ENCODE peak calls at places on chromosomes 5 and 9, in five cellular contexts. M is CD4-positive, alpha-beta T cell; B is pancreas; N is MM.1S; X is right cardiac atrium. F is an unnamed sample. For H3K27me3, the result is how much of the 10 kb centered on the place peaks cover.

GRCh38 chr5:109177782-109178181 is 232.0 kb downstream of the PJA2 start:
- DNase-seq in M (no peak), B (no peak), N (no peak), X (no peak), F (no peak)

GRCh38 chr5:2888520-2889060 is 137.1 kb upstream of the IRX2 start:
- DNase-seq in M (no peak), B (no peak), N (no peak), X (no peak), F (no peak)

GRCh38 chr5:1476181-1476966 is 31.1 kb upstream of the SLC6A3 start:
- DNase-seq in M (no peak), B (no peak), N (no peak), X (no peak), F (no peak)

GRCh38 chr9:31790720-31791119 is 593.7 kb upstream of the ACO1 start:
- DNase-seq in M (no peak), B (no peak), N (no peak), X (no peak), F (no peak)

GRCh38 chr5:67246108-67246507 is 49.5 kb upstream of the CD180 start:
- DNase-seq in M (peak), B (no peak), N (peak), X (peak), F (no peak)

GRCh38 chr9:130290353-130291181 is 25.0 kb downstream of the HMCN2 start:
- DNase-seq in M (no peak), B (no peak), N (no peak), X (no peak), F (no peak)

GRCh38 chr9:96492993-96493531 is 43.1 kb downstream of the HABP4 start:
- DNase-seq in M (no peak), B (no peak), N (no peak), X (no peak), F (no peak)

GRCh38 chr5:37835400-37835973 is 4.4 kb downstream of the GDNF start:
- DNase-seq in M (no peak), B (no peak), N (no peak), X (no peak), F (no peak)

GRCh38 chr9:134065720-134066419 is 2.0 kb downstream of the BRD3 start:
- DNase-seq in M (peak), B (no peak), N (no peak), X (peak), F (no peak)

GRCh38 chr5:6525910-6526309 is 77.3 kb downstream of the UBE2QL1 start:
- DNase-seq in M (no peak), B (peak), N (peak), X (no peak), F (no peak)

GRCh38 chr9:120617637-120617979 is 37.6 kb upstream of the CDK5RAP2 start:
- DNase-seq in M (no peak), B (no peak), N (no peak), X (no peak), F (no peak)

GRCh38 chr9:90432951-90433350 is 209.7 kb downstream of the DIRAS2 start:
- DNase-seq in M (no peak), B (no peak), N (no peak), X (no peak), F (no peak)

GRCh38 chr9:3177921-3178320 is 334.0 kb upstream of the PUM3 start:
- DNase-seq in M (no peak), B (no peak), N (no peak), X (no peak), F (peak)

GRCh38 chr5:177421046-177421798 is 5.3 kb upstream of the GRK6 start:
- DNase-seq in M (no peak), B (no peak), N (no peak), X (peak), F (no peak)

GRCh38 chr5:140109050-140109817 is 4.7 kb upstream of the PURA start:
- DNase-seq in M (no peak), B (peak), N (no peak), X (no peak), F (no peak)

GRCh38 chr9:86500667-86501435 is 146.6 kb upstream of the TUT7 start:
- DNase-seq in M (no peak), B (no peak), N (no peak), X (no peak), F (peak)

GRCh38 chr5:118598311-118598710 is 390.0 kb downstream of the DTWD2 start:
- DNase-seq in M (no peak), B (no peak), N (no peak), X (no peak), F (no peak)

GRCh38 chr5:107869459-107870115 is 198.8 kb upstream of the EFNA5 start:
- DNase-seq in M (no peak), B (no peak), N (no peak), X (no peak), F (peak)

GRCh38 chr5:115168829-115169391 is 798 bp downstream of the TRIM36 start:
- DNase-seq in M (no peak), B (no peak), N (peak), X (peak), F (no peak)

GRCh38 chr5:16626696-16627264 is 10.0 kb upstream of the RETREG1 start:
- DNase-seq in M (no peak), B (no peak), N (peak), X (no peak), F (no peak)

GRCh38 chr9:133995012-133995896 is 3.1 kb upstream of the VAV2 start:
- DNase-seq in M (no peak), B (no peak), N (no peak), X (no peak), F (no peak)

GRCh38 chr9:14722391-14723035 is at the start of gene CER1:
- DNase-seq in M (no peak), B (no peak), N (no peak), X (no peak), F (no peak)

GRCh38 chr9:124973807-124974206 is 32.9 kb upstream of the GOLGA1 start:
- DNase-seq in M (no peak), B (no peak), N (no peak), X (no peak), F (no peak)

GRCh38 chr9:130780865-130781504 is 54.1 kb upstream of the ABL1 start:
- DNase-seq in M (no peak), B (no peak), N (no peak), X (peak), F (peak)

GRCh38 chr9:121636411-121636865 is 15.0 kb upstream of the DAB2IP start:
- DNase-seq in M (no peak), B (no peak), N (no peak), X (peak), F (peak)

GRCh38 chr5:107516452-107517184 is 154.1 kb downstream of the EFNA5 start:
- DNase-seq in M (no peak), B (no peak), N (no peak), X (no peak), F (peak)

GRCh38 chr5:163565492-163565891 is 60.1 kb downstream of the MAT2B start:
- DNase-seq in M (no peak), B (no peak), N (peak), X (no peak), F (no peak)

GRCh38 chr5:105506692-105507277 is 1944.2 kb upstream of the NUDT12 start:
- DNase-seq in M (no peak), B (no peak), N (peak), X (no peak), F (no peak)

GRCh38 chr5:14167211-14167845 is 24.2 kb downstream of the TRIO start:
- DNase-seq in M (no peak), B (no peak), N (no peak), X (no peak), F (no peak)

GRCh38 chr9:2495221-2496005 is 126.2 kb upstream of the VLDLR start:
- DNase-seq in M (no peak), B (no peak), N (no peak), X (no peak), F (no peak)

GRCh38 chr5:83474170-83474796 is 2.7 kb downstream of the VCAN start:
- DNase-seq in M (no peak), B (peak), N (peak), X (peak), F (peak)

GRCh38 chr9:133059623-133060022 is 2.2 kb upstream of the CEL start:
- DNase-seq in M (no peak), B (peak), N (no peak), X (no peak), F (no peak)

GRCh38 chr5:40736103-40736875 is 19.5 kb downstream of the TTC33 start:
- DNase-seq in M (no peak), B (no peak), N (peak), X (no peak), F (no peak)

DNA sequence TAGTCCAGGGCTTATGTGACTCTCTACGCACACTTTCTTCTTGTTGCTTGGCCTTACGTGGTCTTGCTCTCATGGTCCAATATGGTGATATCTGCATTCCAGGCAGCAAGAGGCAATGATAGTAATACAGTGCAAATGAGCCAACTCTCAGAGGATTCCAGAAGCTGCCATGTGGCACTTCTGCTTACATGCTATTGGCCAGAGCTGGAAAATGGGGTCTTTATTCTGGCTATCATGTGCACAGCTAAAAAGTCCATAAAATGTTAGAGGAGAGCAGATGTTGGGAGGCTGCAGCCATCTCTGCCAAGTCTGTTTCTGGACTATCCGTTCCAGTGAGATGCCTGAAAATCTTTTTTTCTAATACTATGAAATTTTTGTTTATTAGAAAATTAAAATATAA is 2.9 kb upstream of the SEPTIN8 start:
- DNase-seq in M (no peak), B (no peak), N (no peak), X (no peak), F (no peak)
- H3K27me3 ChIP-seq in M (under half), B (under half), N (under half), X (under half), F (under half)

DNA sequence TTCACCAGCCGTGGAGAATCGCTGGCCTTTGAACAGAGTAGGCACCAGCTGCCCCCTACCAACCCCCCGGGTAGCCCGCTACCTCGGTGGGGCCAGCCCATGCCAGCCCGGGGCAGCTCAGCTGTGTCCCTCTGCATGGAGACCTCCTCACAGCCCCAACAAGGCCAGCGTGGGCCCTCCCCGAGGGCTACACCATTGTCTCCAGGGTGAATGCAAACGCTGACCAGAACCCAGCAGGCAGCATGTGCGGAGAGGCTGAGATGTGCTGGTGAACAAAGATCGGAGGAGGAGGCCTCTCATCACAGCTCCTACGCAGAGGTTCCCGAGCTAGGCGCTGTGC is 51.9 kb downstream of the LMX1B start:
- DNase-seq in M (no peak), B (no peak), N (no peak), X (no peak), F (no peak)
- H3K27me3 ChIP-seq in M (half or more), B (under half), N (under half), X (under half), F (under half)

GRCh38 chr5:32339878-32340277 is 27.1 kb upstream of the MTMR12 start:
- DNase-seq in M (no peak), B (no peak), N (no peak), X (no peak), F (no peak)

GRCh38 chr5:32343058-32343672 is 30.4 kb upstream of the MTMR12 start:
- DNase-seq in M (no peak), B (no peak), N (no peak), X (no peak), F (no peak)

GRCh38 chr5:32339198-32339597 is 26.5 kb upstream of the MTMR12 start:
- DNase-seq in M (no peak), B (no peak), N (no peak), X (no peak), F (no peak)

GRCh38 chr5:32346869-32347268 is 34.1 kb upstream of the MTMR12 start:
- DNase-seq in M (no peak), B (no peak), N (no peak), X (no peak), F (no peak)

DNA sequence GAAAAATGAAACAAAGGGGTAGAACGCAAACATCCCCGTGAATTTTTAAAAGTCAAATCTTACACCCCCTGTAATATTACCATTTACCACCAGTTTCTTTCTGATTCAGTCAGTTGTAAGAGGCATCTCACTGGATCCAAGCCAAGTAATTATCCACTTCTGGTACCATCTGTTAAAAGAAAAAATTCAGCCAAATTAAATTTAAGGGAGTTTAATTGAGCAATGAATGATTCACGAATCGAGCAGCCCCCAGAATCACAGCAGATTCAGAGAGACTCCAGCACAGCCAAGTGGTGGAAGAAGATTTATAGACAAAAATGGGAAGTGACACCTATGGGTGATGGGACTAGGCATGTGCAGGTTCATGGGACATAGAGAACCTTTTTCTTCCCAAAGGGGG is 29.9 kb upstream of the MTMR12 start:
- DNase-seq in M (no peak), B (no peak), N (no peak), X (no peak), F (no peak)
- H3K27me3 ChIP-seq in M (under half), B (under half), N (under half), X (under half), F (under half)

DNA sequence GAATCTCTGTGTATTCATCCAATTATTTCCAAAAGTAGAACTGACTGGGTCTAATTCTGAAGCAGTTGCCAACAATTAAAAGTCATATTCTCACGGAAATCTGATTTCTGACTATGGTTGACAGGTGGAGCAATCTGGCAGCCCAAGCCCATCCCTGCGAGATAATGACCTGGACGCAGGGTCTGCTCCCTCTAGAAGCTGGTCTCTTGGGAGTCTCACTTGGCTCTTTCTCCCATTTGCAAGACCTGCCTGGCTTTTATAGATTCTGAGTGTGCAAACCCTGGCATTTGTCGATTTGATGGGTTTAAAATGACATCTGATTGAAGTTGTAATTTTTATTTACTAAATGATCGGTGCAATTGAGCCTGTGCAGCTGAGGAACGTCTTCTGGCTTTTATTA is 49.4 kb upstream of the NEURL1B start:
- DNase-seq in M (no peak), B (no peak), N (no peak), X (no peak), F (no peak)
- H3K27me3 ChIP-seq in M (under half), B (under half), N (under half), X (under half), F (under half)

GRCh38 chr5:62192958-62193357 is 113.0 kb upstream of the KIF2A start:
- DNase-seq in M (no peak), B (no peak), N (no peak), X (no peak), F (no peak)

GRCh38 chr5:62199792-62200716 is 106.0 kb upstream of the KIF2A start:
- DNase-seq in M (no peak), B (no peak), N (no peak), X (no peak), F (no peak)

GRCh38 chr5:62197697-62198096 is 108.3 kb upstream of the KIF2A start:
- DNase-seq in M (no peak), B (no peak), N (no peak), X (no peak), F (no peak)
- H3K27me3 ChIP-seq in M (under half), B (under half), N (under half), X (under half), F (under half)

GRCh38 chr5:158832096-158832495 is 267.6 kb downstream of the EBF1 start:
- DNase-seq in M (no peak), B (no peak), N (no peak), X (no peak), F (no peak)

GRCh38 chr5:158837908-158838307 is 261.8 kb downstream of the EBF1 start:
- DNase-seq in M (no peak), B (no peak), N (no peak), X (peak), F (no peak)

GRCh38 chr5:158832736-158833135 is 267.0 kb downstream of the EBF1 start:
- DNase-seq in M (no peak), B (no peak), N (no peak), X (no peak), F (no peak)
- H3K27me3 ChIP-seq in M (under half), B (under half), N (under half), X (under half), F (under half)